ENCODE peak calls at places on chromosomes 1 and 21, in four cellular contexts. O, W, F and G are unnamed samples.

GRCh38 chr1:198598796-198599321 is 40.0 kb upstream of the PTPRC start:
- DNase-seq in O (peak), W (no peak), F (no peak), G (no peak)

GRCh38 chr1:40067023-40067422 is 26.5 kb downstream of the CAP1 start:
- DNase-seq in O (no peak), W (peak), F (no peak), G (no peak)

GRCh38 chr1:55304306-55304705 is 89.1 kb upstream of the USP24 start:
- DNase-seq in O (no peak), W (no peak), F (no peak), G (no peak)

GRCh38 chr1:183987593-183988318 is 49.8 kb downstream of the COLGALT2 start:
- DNase-seq in O (no peak), W (no peak), F (no peak), G (no peak)

GRCh38 chr1:22216210-22216883 is 73.5 kb upstream of the WNT4 start:
- DNase-seq in O (no peak), W (no peak), F (no peak), G (no peak)

GRCh38 chr1:230086152-230086551 is 19.1 kb downstream of the GALNT2 start:
- DNase-seq in O (no peak), W (no peak), F (no peak), G (no peak)

GRCh38 chr21:42843021-42843420 is 36.3 kb downstream of the WDR4 start:
- DNase-seq in O (no peak), W (no peak), F (no peak), G (no peak)

GRCh38 chr1:114740331-114740730 is 17.5 kb downstream of the CSDE1 start:
- DNase-seq in O (no peak), W (no peak), F (no peak), G (no peak)

GRCh38 chr1:9346566-9346965 is 53.9 kb downstream of the SPSB1 start:
- DNase-seq in O (no peak), W (no peak), F (no peak), G (no peak)

GRCh38 chr1:35726814-35727433 is 8.2 kb upstream of the C1orf216 start:
- DNase-seq in O (no peak), W (peak), F (peak), G (peak)

GRCh38 chr1:179124866-179125265 is 43.0 kb downstream of the TOR3A start:
- DNase-seq in O (no peak), W (peak), F (no peak), G (no peak)

GRCh38 chr1:65157546-65157941 is 9.5 kb downstream of the AK4 start:
- DNase-seq in O (no peak), W (no peak), F (no peak), G (no peak)

GRCh38 chr1:165697881-165698842 is at the start of gene ALDH9A1:
- DNase-seq in O (peak), W (peak), F (peak), G (peak)

GRCh38 chr1:93615201-93616150 is 66.2 kb downstream of the BCAR3 start:
- DNase-seq in O (peak), W (peak), F (peak), G (peak)

GRCh38 chr1:66464802-66465201 is 69.2 kb upstream of the SGIP1 start:
- DNase-seq in O (no peak), W (peak), F (no peak), G (no peak)

GRCh38 chr1:180845352-180845751 is 67.3 kb upstream of the KIAA1614 start:
- DNase-seq in O (no peak), W (no peak), F (no peak), G (no peak)

GRCh38 chr1:6960291-6960758 is 175.1 kb downstream of the CAMTA1 start:
- DNase-seq in O (no peak), W (peak), F (no peak), G (no peak)

GRCh38 chr1:201430790-201431189 is 9.3 kb upstream of the TNNI1 start:
- DNase-seq in O (no peak), W (no peak), F (no peak), G (no peak)

DNA sequence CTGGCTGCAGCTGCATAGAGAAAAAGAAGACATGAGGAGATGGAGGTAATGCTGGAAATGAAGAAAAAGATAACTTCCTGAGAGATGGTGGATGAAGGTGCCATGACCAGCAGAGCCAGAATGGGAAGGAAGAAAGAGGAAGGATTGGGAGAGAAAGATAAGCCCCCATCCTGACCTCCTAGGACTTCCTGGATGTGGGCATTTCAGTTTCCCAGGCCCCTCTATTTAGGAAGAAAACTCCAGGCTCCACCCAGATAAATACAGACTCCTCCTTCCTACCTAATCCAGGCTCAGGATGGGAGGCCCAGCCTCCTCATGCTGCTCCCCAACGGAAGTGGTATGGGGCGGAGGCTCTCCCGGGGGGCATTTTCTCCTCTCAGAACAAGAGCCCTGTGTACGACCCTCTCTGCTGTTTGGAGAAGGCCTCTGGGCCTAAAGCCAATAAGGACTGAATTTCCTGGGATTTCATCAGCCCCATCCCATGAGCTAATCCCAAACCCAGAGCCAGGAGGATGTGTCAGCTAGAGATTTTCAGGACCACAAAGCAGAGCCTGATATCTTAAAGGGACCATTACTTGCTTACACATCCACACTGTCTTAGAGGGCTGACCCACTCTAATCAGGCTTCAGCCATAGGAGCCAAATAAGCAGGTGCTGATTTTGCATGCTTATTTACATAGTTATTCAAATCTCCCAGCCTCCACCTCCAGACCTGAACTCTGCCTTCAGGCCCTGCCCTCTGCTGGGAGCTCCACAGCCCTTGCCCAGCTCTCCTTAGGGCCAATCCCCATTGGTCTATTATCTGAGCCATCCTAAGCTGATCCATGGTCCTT is 5.1 kb upstream of the ARHGEF2 start:
- DNase-seq in O (no peak), W (peak), F (no peak), G (peak)
- TF ChIP-seq CTCF in O (peak), W (peak), F (peak), G (no peak)

DNA sequence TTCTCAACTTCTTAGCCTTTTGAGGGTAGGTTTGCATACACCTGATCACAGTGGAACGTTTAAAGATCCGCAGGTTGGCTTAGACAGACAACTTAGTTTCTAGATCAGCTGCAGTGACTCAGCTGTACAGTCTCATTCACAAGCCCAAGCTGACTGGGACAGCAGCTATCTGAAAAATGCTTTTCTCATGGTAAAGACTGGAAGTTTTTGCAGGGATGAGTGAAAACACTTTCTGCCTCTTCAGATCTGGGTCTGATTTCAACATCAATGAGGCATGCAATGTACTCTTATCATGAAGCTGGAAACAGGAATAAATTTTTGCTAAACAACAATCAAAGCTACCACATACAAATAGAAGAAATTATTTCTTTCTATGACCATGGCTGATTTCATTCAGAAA is 61.1 kb upstream of the PTBP2 start:
- DNase-seq in O (no peak), W (peak), F (no peak), G (no peak)
- TF ChIP-seq ELK1 in O (no peak), W (no peak), F (no peak), G (no peak)

GRCh38 chr21:36388835-36389234 is 3.6 kb downstream of the CHAF1B start:
- DNase-seq in O (no peak), W (peak), F (no peak), G (no peak)
- TF ChIP-seq CTCF in O (peak), W (peak), F (no peak), G (no peak)

DNA sequence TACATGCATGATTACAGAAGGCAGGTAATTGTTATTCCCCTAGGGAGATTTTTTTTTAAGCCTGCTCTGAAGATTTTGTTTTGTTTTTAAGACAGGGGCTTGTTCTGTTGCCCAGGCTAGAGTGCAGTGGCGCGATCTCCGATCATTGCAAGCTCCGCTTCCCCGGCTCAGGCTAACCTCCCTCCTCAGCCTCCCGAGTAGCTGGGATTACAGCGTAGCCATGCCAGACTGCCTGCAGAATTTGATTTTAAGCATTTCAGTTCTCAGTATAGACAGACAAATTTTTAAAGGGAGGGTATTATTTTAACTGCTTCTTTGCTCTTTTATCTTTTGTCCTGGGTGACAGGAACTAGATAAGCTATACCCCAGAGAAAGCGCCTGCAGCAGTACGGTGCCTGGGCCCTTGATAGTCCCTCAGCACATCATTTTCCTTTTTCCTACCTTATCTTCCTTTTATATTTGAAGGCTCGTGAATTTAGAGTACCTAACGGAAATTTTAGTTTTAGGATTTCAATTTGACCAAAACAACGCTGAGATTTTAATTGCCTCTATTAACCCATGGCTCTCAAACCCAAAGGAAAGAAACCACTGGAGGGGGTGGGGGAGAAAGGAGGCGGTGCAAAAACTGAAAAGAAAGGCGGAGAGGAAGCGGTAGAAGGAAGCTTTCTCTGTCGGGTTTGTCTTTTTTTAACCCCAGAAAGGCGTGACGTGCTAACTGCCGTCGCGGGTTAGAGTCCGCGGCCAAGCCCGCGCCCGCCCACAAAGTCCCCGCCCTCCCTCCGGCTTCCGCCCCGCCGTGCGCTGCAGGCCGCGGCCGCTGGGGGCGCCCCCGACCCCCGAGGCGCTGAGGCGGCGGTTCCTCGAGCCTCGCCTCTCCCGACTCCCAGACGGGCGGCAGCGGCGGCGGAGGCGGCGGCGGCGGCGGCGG is at the start of gene EEIG2:
- DNase-seq in O (peak), W (peak), F (peak), G (peak)
- TF ChIP-seq ELK1 in O (no peak), W (no peak), F (no peak), G (no peak)

DNA sequence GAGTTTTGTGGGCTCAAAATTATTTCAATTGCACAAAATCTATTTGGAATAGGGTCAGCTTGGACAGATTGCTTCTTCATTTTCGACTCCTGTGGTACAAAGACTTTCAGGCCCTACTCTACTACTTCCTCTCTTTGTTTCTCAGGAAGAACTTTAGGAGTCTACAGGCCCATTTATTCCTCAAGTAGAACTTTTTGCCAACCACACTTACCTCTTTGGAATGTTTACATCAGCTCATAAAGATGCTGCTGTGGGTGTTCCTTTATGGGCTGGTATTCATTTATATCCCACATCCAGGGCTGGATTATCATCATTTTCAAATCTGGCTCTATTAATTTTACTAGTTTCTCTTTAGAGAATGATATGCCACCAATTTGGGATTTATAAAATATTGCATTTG is 46.3 kb upstream of the TNFSF18 start:
- DNase-seq in O (no peak), W (peak), F (no peak), G (no peak)
- TF ChIP-seq CTCF in O (no peak), W (no peak), F (no peak), G (no peak)

DNA sequence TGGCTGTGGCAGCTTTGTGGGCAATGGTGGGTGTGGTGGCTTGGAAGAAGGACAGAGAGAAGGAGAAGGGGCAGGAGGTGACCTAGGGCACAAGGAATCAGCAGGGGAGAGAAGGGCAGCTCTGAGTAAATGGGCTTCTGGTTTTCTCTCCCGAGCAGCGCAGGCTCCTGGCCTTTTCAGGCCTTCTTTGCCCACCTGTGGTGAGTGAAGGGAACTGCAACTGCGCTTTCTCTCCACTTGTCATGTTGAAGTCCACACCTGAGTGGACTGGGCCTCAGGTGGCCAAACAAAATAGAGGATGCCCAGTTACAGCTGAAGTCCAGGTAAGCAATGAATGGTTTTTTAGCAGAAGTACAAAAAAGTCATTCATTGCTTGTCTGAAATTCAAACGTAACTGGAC is 29.4 kb upstream of the KCNA10 start:
- DNase-seq in O (no peak), W (peak), F (peak), G (peak)
- TF ChIP-seq ELK1 in O (no peak), W (no peak), F (no peak), G (no peak)

GRCh38 chr1:117795190-117795589 is 134.2 kb downstream of the GDAP2 start:
- DNase-seq in O (no peak), W (peak), F (no peak), G (no peak)
- TF ChIP-seq CTCF in O (no peak), W (peak), F (no peak), G (no peak)

GRCh38 chr1:44484155-44484688 is 79.2 kb downstream of the RNF220 start:
- DNase-seq in O (no peak), W (no peak), F (no peak), G (no peak)
- TF ChIP-seq ELK1 in O (no peak), W (no peak), F (no peak), G (no peak)

DNA sequence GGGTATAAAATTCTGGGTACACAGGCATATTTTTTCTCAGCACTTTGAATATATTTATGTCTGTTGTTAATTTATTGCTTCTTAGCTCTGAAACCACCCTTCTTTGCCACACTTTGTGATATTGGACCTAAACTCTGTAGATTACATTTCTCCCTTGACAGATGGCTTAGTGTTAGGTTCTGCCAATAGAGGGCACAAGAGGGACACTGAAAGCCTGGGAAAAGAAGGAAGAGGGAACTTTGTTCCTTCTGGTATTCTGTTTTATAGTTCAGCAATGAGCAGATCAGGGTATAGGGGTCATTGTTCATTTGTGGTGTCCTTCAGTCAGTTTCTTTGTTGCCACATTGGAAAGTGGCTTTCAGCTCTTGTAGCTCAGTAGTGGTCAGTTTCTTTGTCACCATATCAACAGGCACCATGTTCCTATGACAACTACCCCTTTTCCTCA is 423.5 kb upstream of the PROX1 start:
- DNase-seq in O (no peak), W (no peak), F (no peak), G (no peak)
- TF ChIP-seq CTCF in O (peak), W (no peak), F (peak), G (no peak)